ENCODE peak calls at places on chromosomes 7 and 10, in five cellular contexts. E, D, F, A and G are unnamed samples.
A peak's percentile ranks its signal among the peaks of the same experiment; 100 is the strongest.

GRCh38 chr10:62317257-62317656 is 48.6 kb upstream of the RTKN2 start:
- DNase-seq in E (no peak), D (no peak), F (no peak), A (no peak), G (no peak)

GRCh38 chr10:64036306-64036930 is 515.2 kb downstream of the REEP3 start:
- DNase-seq in E (no peak), D (no peak), F (no peak), A (no peak), G (peak; percentile 27)

GRCh38 chr7:16742547-16742946 is 11.0 kb upstream of the TSPAN13 start:
- DNase-seq in E (no peak), D (no peak), F (no peak), A (no peak), G (no peak)

GRCh38 chr7:118350260-118350659 is 125.8 kb downstream of the ANKRD7 start:
- DNase-seq in E (no peak), D (no peak), F (no peak), A (no peak), G (no peak)

GRCh38 chr10:61882621-61883375 is 18.7 kb upstream of the ARID5B start:
- DNase-seq in E (peak; percentile 70), D (no peak), F (no peak), A (no peak), G (no peak)

GRCh38 chr7:24725554-24726260 is 31.6 kb downstream of the GSDME start:
- DNase-seq in E (no peak), D (no peak), F (no peak), A (no peak), G (no peak)

GRCh38 chr7:73987298-73987697 is 40.7 kb upstream of the ELN start:
- DNase-seq in E (no peak), D (no peak), F (no peak), A (no peak), G (no peak)

GRCh38 chr7:96414931-96415292 is 93.0 kb upstream of the SLC25A13 start:
- DNase-seq in E (peak; percentile 27), D (peak; percentile 30), F (peak; percentile 50), A (peak; percentile 7), G (no peak)

GRCh38 chr10:17109475-17110207 is 20.0 kb downstream of the CUBN start:
- DNase-seq in E (peak; percentile 60), D (no peak), F (no peak), A (peak; percentile 47), G (no peak)

GRCh38 chr7:29937132-29937531 is 52.5 kb downstream of the SCRN1 start:
- DNase-seq in E (no peak), D (no peak), F (no peak), A (no peak), G (no peak)

GRCh38 chr10:31908157-31908556 is 20.5 kb downstream of the ARHGAP12 start:
- DNase-seq in E (no peak), D (no peak), F (no peak), A (no peak), G (no peak)

GRCh38 chr10:132167976-132168375 is 18.8 kb upstream of the DPYSL4 start:
- DNase-seq in E (no peak), D (no peak), F (no peak), A (no peak), G (no peak)

GRCh38 chr7:151192002-151192539 is 5.0 kb upstream of the ASB10 start:
- DNase-seq in E (no peak), D (peak; percentile 50), F (no peak), A (no peak), G (no peak)

GRCh38 chr7:3861941-3862340 is 560.9 kb downstream of the SDK1 start:
- DNase-seq in E (peak; percentile 67), D (peak; percentile 51), F (no peak), A (no peak), G (peak; percentile 28)

GRCh38 chr7:116522247-116522646 is 2.6 kb upstream of the CAV1 start:
- DNase-seq in E (peak; percentile 76), D (peak; percentile 38), F (no peak), A (no peak), G (peak; percentile 93)

GRCh38 chr7:16933296-16934248 is 51.8 kb upstream of the AGR3 start:
- DNase-seq in E (no peak), D (no peak), F (no peak), A (no peak), G (no peak)

GRCh38 chr7:79610905-79611304 is 157.4 kb upstream of the MAGI2 start:
- DNase-seq in E (no peak), D (no peak), F (no peak), A (no peak), G (no peak)

GRCh38 chr7:36514289-36515243 is 124.9 kb downstream of the ANLN start:
- DNase-seq in E (no peak), D (no peak), F (no peak), A (no peak), G (no peak)

GRCh38 chr7:37141742-37142141 is 306.9 kb downstream of the ELMO1 start:
- DNase-seq in E (no peak), D (no peak), F (no peak), A (no peak), G (no peak)

GRCh38 chr10:73506491-73506890 is 10.7 kb upstream of the PPP3CB start:
- DNase-seq in E (no peak), D (no peak), F (no peak), A (no peak), G (no peak)

GRCh38 chr10:36606234-36606839 is 519.1 kb upstream of the ANKRD30A start:
- DNase-seq in E (peak; percentile 32), D (no peak), F (no peak), A (no peak), G (no peak)

GRCh38 chr7:50497068-50497642 is 47.0 kb upstream of the FIGNL1 start:
- DNase-seq in E (peak; percentile 73), D (no peak), F (no peak), A (no peak), G (no peak)

GRCh38 chr10:19412531-19412930 is 363.9 kb downstream of the MALRD1 start:
- DNase-seq in E (peak; percentile 34), D (peak; percentile 0), F (no peak), A (peak; percentile 1), G (peak; percentile 5)

GRCh38 chr7:93931655-93932054 is 10.1 kb downstream of the GNG11 start:
- DNase-seq in E (no peak), D (no peak), F (no peak), A (no peak), G (no peak)

GRCh38 chr10:30510184-30510931 is 76.4 kb downstream of the MAP3K8 start:
- DNase-seq in E (peak; percentile 84), D (no peak), F (no peak), A (peak; percentile 47), G (peak; percentile 15)

GRCh38 chr10:132574288-132574687 is 36.7 kb downstream of the INPP5A start:
- DNase-seq in E (no peak), D (peak; percentile 16), F (no peak), A (no peak), G (no peak)

GRCh38 chr7:28698744-28699291 is 259.3 kb downstream of the TRIL start:
- DNase-seq in E (no peak), D (no peak), F (no peak), A (no peak), G (no peak)

GRCh38 chr10:124722812-124723783 is 21.1 kb downstream of the FAM53B start:
- DNase-seq in E (no peak), D (no peak), F (no peak), A (no peak), G (no peak)

GRCh38 chr10:110498087-110498981 is 627 bp downstream of the DUSP5 start:
- DNase-seq in E (no peak), D (peak; percentile 76), F (peak; percentile 36), A (no peak), G (no peak)

GRCh38 chr10:12741255-12741915 is 260.1 kb downstream of the CCDC3 start:
- DNase-seq in E (no peak), D (no peak), F (no peak), A (no peak), G (no peak)

GRCh38 chr7:44811093-44811492 is 14.6 kb downstream of the PPIA start:
- DNase-seq in E (no peak), D (no peak), F (no peak), A (no peak), G (no peak)

GRCh38 chr7:38746438-38746837 is 115.3 kb upstream of the AMPH start:
- DNase-seq in E (no peak), D (no peak), F (no peak), A (no peak), G (no peak)

GRCh38 chr7:20116869-20117268 is 100.3 kb downstream of the MACC1 start:
- DNase-seq in E (no peak), D (no peak), F (no peak), A (no peak), G (no peak)